ENCODE peak calls at places on chromosomes 3 and 15, in seven cellular contexts. O is uterus, P is brain microvascular endothelial cell, X is gastrocnemius medialis, J is cardiac muscle cell, H is IMR-90, N is heart left ventricle. S is an unnamed sample.
A peak's percentile ranks its signal among the peaks of the same experiment; 100 is the strongest.

GRCh38 chr3:98814799-98815450 is 51.8 kb downstream of the ST3GAL6 start:
- DNase-seq in N (no peak), J (peak; percentile 73), P (peak; percentile 63), H (peak; percentile 90), X (no peak), O (no peak), S (no peak)

GRCh38 chr15:27059610-27060202 is 88.7 kb downstream of the GABRG3 start:
- DNase-seq in H (peak; percentile 11), O (no peak), N (no peak), X (no peak), P (peak; percentile 33), J (peak; percentile 40), S (peak; percentile 28)

GRCh38 chr15:57662802-57663201 is 43.7 kb upstream of the POLR2M start:
- DNase-seq in O (no peak), N (no peak), J (no peak), P (no peak), H (no peak), X (no peak), S (no peak)

GRCh38 chr3:134709076-134709475 is 58.3 kb upstream of the KY start:
- DNase-seq in O (no peak), H (no peak), P (no peak), N (no peak), X (no peak), J (no peak), S (no peak)

GRCh38 chr3:142973217-142974009 is 9.9 kb upstream of the PAQR9 start:
- DNase-seq in P (no peak), J (no peak), N (peak; percentile 76), X (peak; percentile 85), H (no peak), O (no peak), S (no peak)

GRCh38 chr3:11170052-11170770 is 15.9 kb downstream of the HRH1 start:
- DNase-seq in N (no peak), P (no peak), O (no peak), J (no peak), H (peak; percentile 68), X (no peak), S (no peak)

GRCh38 chr15:42444415-42445063 is 46.4 kb downstream of the ZNF106 start:
- DNase-seq in J (peak; percentile 6), O (no peak), P (no peak), H (no peak), N (no peak), X (no peak), S (no peak)

GRCh38 chr3:161372321-161373260 is 1.3 kb upstream of the SPTSSB start:
- DNase-seq in P (no peak), O (peak; percentile 18), N (peak; percentile 19), X (no peak), J (peak; percentile 14), H (no peak), S (peak; percentile 38)

GRCh38 chr3:126442099-126442848 is 33.4 kb downstream of the ZXDC start:
- DNase-seq in O (peak; percentile 60), N (peak; percentile 57), P (no peak), J (peak; percentile 42), X (no peak), H (peak; percentile 15), S (no peak)

GRCh38 chr3:16338124-16338523 is 73.1 kb downstream of the OXNAD1 start:
- DNase-seq in P (no peak), H (no peak), N (no peak), J (peak; percentile 25), X (no peak), O (no peak), S (no peak)

GRCh38 chr15:99086327-99086667 is 18.6 kb upstream of the SYNM start:
- DNase-seq in O (no peak), X (peak; percentile 41), N (no peak), H (no peak), P (no peak), J (no peak), S (no peak)

GRCh38 chr15:90882781-90883525 is 1.4 kb upstream of the FES start:
- DNase-seq in O (no peak), X (no peak), H (no peak), J (no peak), N (no peak), P (no peak), S (no peak)

GRCh38 chr3:195872097-195872496 is 36.3 kb downstream of the TNK2 start:
- DNase-seq in P (no peak), J (no peak), H (no peak), N (no peak), O (no peak), X (no peak), S (no peak)

GRCh38 chr15:91465696-91466095 is 365.6 kb downstream of the SV2B start:
- DNase-seq in P (no peak), O (no peak), J (no peak), N (no peak), H (no peak), X (no peak), S (peak; percentile 27)

GRCh38 chr3:133362539-133362938 is 37.3 kb upstream of the BFSP2 start:
- DNase-seq in O (no peak), P (no peak), H (no peak), X (no peak), J (no peak), N (no peak), S (no peak)

GRCh38 chr3:46974421-46975227 is 1.9 kb downstream of the CCDC12 start:
- DNase-seq in N (no peak), J (no peak), P (no peak), O (no peak), H (no peak), X (no peak), S (no peak)

GRCh38 chr15:29911705-29912104 is 89.4 kb upstream of the TJP1 start:
- DNase-seq in O (no peak), N (no peak), H (peak; percentile 55), P (peak; percentile 31), J (no peak), X (no peak), S (no peak)

GRCh38 chr3:468172-468571 is 271.6 kb downstream of the CHL1 start:
- DNase-seq in X (no peak), O (no peak), N (no peak), P (no peak), J (peak; percentile 5), H (no peak), S (no peak)

GRCh38 chr3:110562621-110563020 is 509.0 kb upstream of the NECTIN3 start:
- DNase-seq in J (no peak), P (peak; percentile 6), O (no peak), N (no peak), H (no peak), X (no peak), S (no peak)

GRCh38 chr3:54324069-54324468 is 201.7 kb downstream of the CACNA2D3 start:
- DNase-seq in J (no peak), H (no peak), X (no peak), P (no peak), O (no peak), N (no peak), S (no peak)

GRCh38 chr3:171566803-171567422 is 106.7 kb upstream of the TNIK start:
- DNase-seq in N (no peak), X (no peak), J (peak; percentile 54), P (no peak), H (peak; percentile 46), O (no peak), S (peak; percentile 52)

GRCh38 chr15:80559761-80560160 is 135.3 kb upstream of the ABHD17C start:
- DNase-seq in N (no peak), X (no peak), P (no peak), J (no peak), H (no peak), O (no peak), S (no peak)

DNA sequence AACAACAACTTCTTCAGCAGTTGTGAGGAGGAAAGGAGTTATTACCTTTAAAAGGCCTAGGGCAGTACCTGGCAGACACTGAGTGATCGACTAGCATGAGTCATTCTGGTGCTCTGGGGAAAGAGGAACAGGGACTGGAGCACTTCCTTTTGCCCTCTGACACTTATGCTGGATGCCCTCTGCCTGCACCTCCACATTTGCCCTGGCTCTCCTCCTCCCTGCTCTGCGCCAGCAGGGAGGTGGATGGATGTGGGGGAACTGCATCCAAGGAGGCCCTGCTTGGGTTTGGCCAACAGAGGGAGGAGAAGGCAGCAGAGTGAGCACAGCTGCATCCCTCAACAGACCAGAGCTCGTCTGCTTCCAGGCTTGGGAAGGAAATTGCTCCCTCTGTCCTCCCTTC is 75.1 kb downstream of the SEMA5B start:
- DNase-seq in J (peak; percentile 32), X (no peak), P (no peak), N (no peak), H (no peak), O (no peak), S (peak; percentile 87)
- TF ChIP-seq CTCF in J (peak; percentile 32), X (no peak), P (peak; percentile 40), N (no peak), H (no peak), O (no peak), S (no peak)

GRCh38 chr3:149551500-149551899 is 77.0 kb downstream of the TM4SF4 start:
- DNase-seq in H (no peak), P (no peak), N (no peak), X (no peak), O (no peak), J (no peak), S (no peak)

GRCh38 chr3:149547413-149547812 is 72.9 kb downstream of the TM4SF4 start:
- DNase-seq in J (peak; percentile 91), H (peak; percentile 63), O (peak; percentile 92), P (no peak), X (peak; percentile 22), N (peak; percentile 72), S (no peak)

GRCh38 chr3:149552700-149553099 is 78.2 kb downstream of the TM4SF4 start:
- DNase-seq in O (no peak), P (no peak), J (no peak), X (no peak), N (no peak), H (no peak), S (no peak)

GRCh38 chr3:149547954-149548728 is 73.6 kb downstream of the TM4SF4 start:
- DNase-seq in J (peak; percentile 94), X (peak; percentile 14), N (peak; percentile 34), H (peak; percentile 90), O (peak; percentile 73), P (peak; percentile 72), S (peak; percentile 20)

GRCh38 chr3:149548729-149549065 is 74.2 kb downstream of the TM4SF4 start:
- DNase-seq in P (no peak), H (no peak), N (no peak), X (no peak), O (no peak), J (peak; percentile 54), S (no peak)
- H3K27ac ChIP-seq in P (peak overlapping the region; percentile 67), H (peak overlapping the region; percentile 77), N (peak overlapping the region; percentile 47), X (peak overlapping the region; percentile 14), O (peak overlapping the region; percentile 80), J (peak overlapping the region; percentile 71), S (no peak overlapping the region)

GRCh38 chr15:88701561-88702095 is 62.8 kb downstream of the ISG20 start:
- DNase-seq in X (no peak), N (no peak), O (no peak), J (peak; percentile 9), P (no peak), H (no peak), S (peak; percentile 16)
- TF ChIP-seq CTCF in X (no peak), N (no peak), O (no peak), J (peak; percentile 37), P (peak; percentile 46), H (peak; percentile 43), S (no peak)

GRCh38 chr3:76107935-76108570 is 322.7 kb upstream of the ZNF717 start:
- DNase-seq in O (no peak), H (peak; percentile 61), J (peak; percentile 36), P (peak; percentile 67), N (no peak), X (no peak), S (peak; percentile 38)

DNA sequence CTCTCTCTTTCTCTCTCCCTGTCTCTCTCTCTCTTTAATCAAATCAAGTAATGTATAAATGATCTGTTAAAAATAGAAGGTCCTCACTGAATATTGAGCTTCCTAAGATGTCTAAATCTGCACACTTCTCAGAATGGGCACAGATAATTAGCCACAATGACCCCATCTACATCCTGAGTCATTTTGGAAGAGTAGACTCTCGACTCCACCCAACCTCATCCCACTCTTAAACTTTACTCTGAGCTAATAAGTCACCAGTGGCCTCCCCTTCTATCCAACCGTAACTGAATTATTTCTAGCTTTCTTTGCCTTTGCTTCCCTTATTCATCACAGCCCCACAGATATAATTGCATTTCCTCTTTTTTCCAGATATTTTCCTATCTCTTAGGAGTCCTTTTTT is 326.5 kb upstream of the ZNF717 start:
- DNase-seq in X (no peak), P (no peak), H (no peak), N (no peak), O (no peak), J (no peak), S (no peak)
- H3K27ac ChIP-seq in X (no peak overlapping the region), P (no peak overlapping the region), H (no peak overlapping the region), N (no peak overlapping the region), O (no peak overlapping the region), J (no peak overlapping the region), S (no peak overlapping the region)